ENCODE peak calls at places on chromosomes 6 and 20, in ten cellular contexts. M is activated B cell treated with CpG ODN at 0.5 μM for 24 hours, O is spleen, E is chondrocyte, A is choroid plexus epithelial cell, N is neural crest cell, T is astrocyte, F is GM13976, R is GM12865, I is RWPE1. W is an unnamed sample.

GRCh38 chr6:20877008-20877937 is 343.0 kb downstream of the CDKAL1 start:
- DNase-seq in M (no peak), O (no peak), E (no peak), A (peak), N (no peak), T (peak), F (peak), R (peak), I (peak), W (no peak)

GRCh38 chr6:3337521-3338350 is 79.0 kb downstream of the PSMG4 start:
- DNase-seq in M (no peak), O (no peak), E (no peak), A (peak), N (no peak), T (peak), F (peak), R (peak), I (no peak), W (no peak)

GRCh38 chr6:141830530-141830929 is 302.2 kb upstream of the GJE1 start:
- DNase-seq in M (no peak), O (no peak), E (no peak), A (no peak), N (no peak), T (no peak), F (no peak), R (no peak), I (no peak), W (no peak)

GRCh38 chr6:68975064-68975463 is 340.0 kb downstream of the ADGRB3 start:
- DNase-seq in M (no peak), O (no peak), E (no peak), A (peak), N (peak), T (peak), F (no peak), R (no peak), I (no peak), W (no peak)

GRCh38 chr6:158554611-158555361 is 5.1 kb upstream of the TMEM181 start:
- DNase-seq in M (no peak), O (no peak), E (no peak), A (no peak), N (no peak), T (no peak), F (no peak), R (no peak), I (no peak), W (no peak)

GRCh38 chr20:47676219-47676721 is 109.0 kb downstream of the SULF2 start:
- DNase-seq in M (no peak), O (peak), E (no peak), A (no peak), N (no peak), T (no peak), F (peak), R (no peak), I (no peak), W (no peak)

GRCh38 chr6:33160728-33161323 is 31.4 kb downstream of the COL11A2 start:
- DNase-seq in M (no peak), O (no peak), E (no peak), A (peak), N (no peak), T (peak), F (peak), R (no peak), I (peak), W (no peak)

GRCh38 chr6:44702292-44702691 is 314.8 kb downstream of the CDC5L start:
- DNase-seq in M (no peak), O (no peak), E (no peak), A (no peak), N (no peak), T (peak), F (no peak), R (no peak), I (no peak), W (no peak)

GRCh38 chr20:49823152-49823847 is 10.7 kb downstream of the SLC9A8 start:
- DNase-seq in M (no peak), O (no peak), E (no peak), A (no peak), N (no peak), T (no peak), F (no peak), R (peak), I (no peak), W (no peak)

GRCh38 chr6:155341130-155341828 is 27.0 kb upstream of the TFB1M start:
- DNase-seq in M (no peak), O (no peak), E (no peak), A (peak), N (no peak), T (peak), F (peak), R (peak), I (no peak), W (no peak)

GRCh38 chr20:10651227-10651990 is 22.4 kb downstream of the JAG1 start:
- DNase-seq in M (no peak), O (no peak), E (no peak), A (peak), N (no peak), T (peak), F (no peak), R (no peak), I (no peak), W (no peak)

GRCh38 chr6:40780626-40781025 is 193.5 kb upstream of the LRFN2 start:
- DNase-seq in M (no peak), O (no peak), E (no peak), A (no peak), N (no peak), T (no peak), F (no peak), R (no peak), I (no peak), W (no peak)

GRCh38 chr20:46275091-46275490 is 33.2 kb downstream of the CDH22 start:
- DNase-seq in M (no peak), O (no peak), E (no peak), A (no peak), N (no peak), T (no peak), F (no peak), R (no peak), I (no peak), W (no peak)

GRCh38 chr6:44662461-44663121 is 275.1 kb downstream of the CDC5L start:
- DNase-seq in M (no peak), O (no peak), E (no peak), A (peak), N (no peak), T (peak), F (no peak), R (peak), I (no peak), W (no peak)

GRCh38 chr6:159929819-159930218 is 39.0 kb downstream of the MAS1 start:
- DNase-seq in M (no peak), O (no peak), E (no peak), A (peak), N (no peak), T (no peak), F (peak), R (peak), I (no peak), W (no peak)

GRCh38 chr20:50359607-50360217 is 150.5 kb upstream of the PTPN1 start:
- DNase-seq in M (no peak), O (peak), E (peak), A (no peak), N (no peak), T (no peak), F (no peak), R (no peak), I (no peak), W (no peak)

GRCh38 chr20:41098703-41099250 is 38.6 kb upstream of the PLCG1 start:
- DNase-seq in M (no peak), O (no peak), E (no peak), A (peak), N (no peak), T (no peak), F (no peak), R (no peak), I (no peak), W (no peak)

GRCh38 chr20:16922834-16923233 is 174.7 kb downstream of the OTOR start:
- DNase-seq in M (no peak), O (no peak), E (no peak), A (peak), N (no peak), T (peak), F (no peak), R (no peak), I (peak), W (no peak)

GRCh38 chr6:11763460-11764249 is 14.9 kb downstream of the ADTRP start:
- DNase-seq in M (no peak), O (no peak), E (no peak), A (peak), N (no peak), T (no peak), F (no peak), R (no peak), I (no peak), W (no peak)

GRCh38 chr6:49801525-49801924 is 14.4 kb upstream of the PGK2 start:
- DNase-seq in M (no peak), O (no peak), E (no peak), A (no peak), N (no peak), T (no peak), F (no peak), R (no peak), I (no peak), W (no peak)

GRCh38 chr6:154276810-154277577 is 79.6 kb downstream of the IPCEF1 start:
- DNase-seq in M (no peak), O (no peak), E (no peak), A (peak), N (no peak), T (peak), F (peak), R (peak), I (peak), W (no peak)

GRCh38 chr6:34115396-34116314 is 30.2 kb downstream of the GRM4 start:
- DNase-seq in M (no peak), O (no peak), E (no peak), A (peak), N (peak), T (no peak), F (peak), R (peak), I (peak), W (peak)

GRCh38 chr20:58645277-58645968 is 5.7 kb upstream of the STX16 start:
- DNase-seq in M (no peak), O (no peak), E (no peak), A (peak), N (no peak), T (peak), F (no peak), R (no peak), I (peak), W (peak)

GRCh38 chr20:24160563-24161355 is 172.2 kb upstream of the GGTLC1 start:
- DNase-seq in M (no peak), O (no peak), E (no peak), A (peak), N (peak), T (peak), F (no peak), R (peak), I (peak), W (no peak)

GRCh38 chr6:39426057-39426592 is 103.6 kb upstream of the KCNK16 start:
- DNase-seq in M (no peak), O (no peak), E (no peak), A (peak), N (no peak), T (peak), F (no peak), R (no peak), I (peak), W (no peak)

DNA sequence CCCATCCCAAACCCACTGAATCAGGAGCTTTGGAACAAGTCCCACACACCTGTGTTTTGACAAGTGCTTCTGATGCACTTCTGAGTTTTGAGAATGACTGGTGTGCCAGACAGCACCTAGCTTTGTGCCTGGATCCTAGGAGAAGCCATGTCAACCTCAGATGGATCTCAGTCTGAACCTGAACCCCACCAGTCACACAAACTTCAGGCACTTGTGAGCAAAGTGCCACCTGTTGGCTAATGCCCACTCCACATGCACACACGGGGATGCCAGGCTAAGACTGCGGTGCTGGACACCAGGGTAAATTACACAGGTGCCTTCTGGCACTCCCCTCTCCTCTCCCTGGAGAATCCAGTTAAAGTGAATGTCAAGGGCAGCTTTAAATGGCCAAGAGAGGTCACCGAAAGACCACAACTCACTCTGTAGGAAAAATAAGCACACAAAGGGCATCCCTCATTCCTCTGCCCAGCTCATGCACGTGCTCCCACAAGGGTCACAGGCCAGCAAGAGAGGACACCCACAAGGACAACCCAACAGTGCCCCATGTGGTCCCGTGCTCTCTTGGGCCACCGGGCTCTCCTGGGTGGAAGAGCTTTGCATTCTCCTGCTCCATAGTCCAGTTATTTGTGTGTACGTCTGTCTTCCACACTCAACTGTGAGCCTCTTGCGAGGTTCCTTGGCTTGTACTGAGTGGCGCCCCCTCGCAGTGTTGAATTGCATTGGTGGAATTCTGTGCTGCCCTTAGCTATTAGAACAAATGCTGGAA is 45.6 kb downstream of the TAF8 start:
- DNase-seq in M (no peak), O (no peak), E (no peak), A (no peak), N (no peak), T (no peak), F (no peak), R (no peak), I (no peak), W (no peak)
- TF ChIP-seq CTCF in M (no peak), O (no peak), E (peak), A (peak), N (peak), T (no peak), F (no peak), R (no peak), I (no peak), W (no peak)

DNA sequence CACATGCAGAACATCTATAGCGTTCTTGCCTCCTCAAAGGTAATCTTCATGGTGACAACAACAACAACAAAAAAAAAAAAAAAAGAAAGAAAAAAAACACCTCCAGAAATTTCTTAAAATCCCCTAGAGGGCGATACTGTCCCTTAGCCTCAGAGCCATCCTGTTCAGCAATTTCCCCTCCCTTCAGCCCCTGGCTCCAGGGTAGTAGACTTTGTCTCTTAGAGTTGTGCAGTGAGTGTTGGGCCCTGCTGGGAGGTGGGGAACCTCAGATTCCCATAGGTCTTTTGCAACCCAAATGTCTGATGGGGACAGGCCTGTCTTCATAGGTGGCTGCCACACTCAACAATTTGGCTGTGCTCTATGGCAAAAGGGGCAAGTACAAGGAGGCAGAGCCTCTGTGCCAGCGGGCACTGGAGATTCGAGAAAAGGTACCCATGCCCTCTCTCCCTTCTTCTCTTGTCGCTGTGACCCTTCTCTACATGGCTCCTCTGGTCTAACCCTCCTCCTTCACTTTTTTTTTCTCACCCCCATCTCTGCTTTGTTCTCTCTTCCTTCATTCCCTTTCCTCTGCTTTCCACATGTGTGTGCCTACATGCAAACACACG is 6.0 kb upstream of the PTK7 start:
- DNase-seq in M (no peak), O (no peak), E (no peak), A (peak), N (no peak), T (peak), F (peak), R (peak), I (peak), W (no peak)
- TF ChIP-seq CTCF in M (no peak), O (peak), E (peak), A (peak), N (peak), T (peak), F (no peak), R (peak), I (peak), W (peak)

DNA sequence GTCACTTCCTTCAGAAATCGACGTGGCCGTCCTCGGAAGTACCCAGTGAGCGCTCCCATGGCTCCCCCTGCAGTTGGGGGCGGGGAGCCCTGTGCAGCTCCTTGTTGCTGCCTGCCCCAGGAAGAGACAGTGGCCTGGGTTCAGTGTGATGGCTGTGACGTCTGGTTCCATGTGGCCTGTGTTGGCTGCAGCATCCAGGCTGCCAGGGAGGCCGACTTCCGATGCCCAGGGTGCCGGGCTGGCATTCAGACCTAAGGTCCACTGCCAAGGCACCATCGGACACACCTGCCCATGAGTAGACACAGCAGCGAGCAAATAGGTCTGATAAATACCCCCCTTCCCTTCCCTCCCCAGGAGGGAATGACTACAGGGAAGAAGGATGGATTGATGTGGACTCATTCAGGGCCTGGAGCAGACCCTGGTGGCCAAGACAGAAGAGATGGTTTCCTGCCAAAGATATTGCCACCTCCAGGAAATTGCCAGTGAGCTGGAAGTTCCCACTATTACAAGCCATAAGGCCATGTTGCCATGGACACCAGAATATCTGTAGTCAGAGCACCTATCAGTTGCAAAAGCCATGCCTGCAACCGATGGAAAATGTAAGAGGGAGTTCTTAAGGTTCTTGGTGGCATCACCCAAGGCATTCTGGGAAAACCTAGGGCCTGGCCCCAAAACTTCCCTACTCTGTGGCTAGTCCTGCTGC is 4.2 kb downstream of the TCF19 start:
- DNase-seq in M (no peak), O (peak), E (no peak), A (no peak), N (no peak), T (no peak), F (no peak), R (no peak), I (no peak), W (no peak)
- TF ChIP-seq CTCF in M (no peak), O (no peak), E (no peak), A (no peak), N (no peak), T (no peak), F (no peak), R (no peak), I (no peak), W (no peak)

DNA sequence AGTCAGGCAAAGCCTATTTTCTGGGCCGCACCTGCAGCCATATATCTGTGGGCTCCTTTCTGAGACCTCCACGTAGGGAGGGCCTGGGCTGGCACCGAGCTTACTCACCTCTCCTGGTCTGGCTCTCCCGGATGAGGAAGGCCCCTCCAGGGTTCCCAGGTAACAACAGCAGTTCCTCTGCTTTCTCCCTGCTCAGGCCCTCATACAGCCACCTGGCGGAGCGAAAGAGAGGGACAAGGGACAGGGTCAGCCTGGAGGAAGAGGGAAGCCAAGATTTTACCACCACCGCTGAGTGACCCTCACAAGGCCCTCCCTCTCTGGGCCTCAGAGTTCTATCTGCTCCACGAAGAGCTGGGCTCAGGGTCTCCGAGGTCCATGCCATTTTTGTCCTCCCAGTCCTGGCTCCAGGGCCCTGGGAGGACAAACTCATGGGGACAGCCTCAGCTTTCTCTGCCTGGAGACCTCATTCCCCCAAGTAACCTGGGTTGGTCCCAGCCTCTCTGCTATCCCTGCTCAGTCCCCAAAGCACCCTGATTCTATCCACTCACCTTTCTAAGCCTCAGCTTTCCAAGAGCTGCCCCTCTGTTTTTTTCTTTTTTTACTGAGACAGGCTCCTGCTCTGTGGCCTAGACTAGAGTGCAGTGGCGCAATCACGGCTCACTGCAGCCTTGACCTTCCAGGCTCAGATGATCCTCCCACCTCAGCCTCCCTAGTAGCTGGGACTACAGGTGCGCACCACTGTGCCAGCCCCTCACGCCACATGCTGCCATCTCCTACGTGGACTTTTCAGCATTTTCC is 13.3 kb downstream of the SLA2 start:
- DNase-seq in M (no peak), O (no peak), E (no peak), A (no peak), N (no peak), T (no peak), F (no peak), R (no peak), I (no peak), W (no peak)
- TF ChIP-seq CTCF in M (no peak), O (no peak), E (no peak), A (no peak), N (no peak), T (no peak), F (no peak), R (no peak), I (no peak), W (no peak)

GRCh38 chr20:21291026-21291425 is 12.1 kb upstream of the XRN2 start:
- DNase-seq in M (no peak), O (no peak), E (no peak), A (no peak), N (no peak), T (peak), F (no peak), R (no peak), I (no peak), W (no peak)

GRCh38 chr20:21289651-21290050 is 13.5 kb upstream of the XRN2 start:
- DNase-seq in M (no peak), O (no peak), E (no peak), A (no peak), N (no peak), T (no peak), F (no peak), R (no peak), I (no peak), W (no peak)

GRCh38 chr20:21288587-21289370 is 14.4 kb upstream of the XRN2 start:
- DNase-seq in M (no peak), O (no peak), E (no peak), A (no peak), N (no peak), T (no peak), F (no peak), R (no peak), I (no peak), W (no peak)

DNA sequence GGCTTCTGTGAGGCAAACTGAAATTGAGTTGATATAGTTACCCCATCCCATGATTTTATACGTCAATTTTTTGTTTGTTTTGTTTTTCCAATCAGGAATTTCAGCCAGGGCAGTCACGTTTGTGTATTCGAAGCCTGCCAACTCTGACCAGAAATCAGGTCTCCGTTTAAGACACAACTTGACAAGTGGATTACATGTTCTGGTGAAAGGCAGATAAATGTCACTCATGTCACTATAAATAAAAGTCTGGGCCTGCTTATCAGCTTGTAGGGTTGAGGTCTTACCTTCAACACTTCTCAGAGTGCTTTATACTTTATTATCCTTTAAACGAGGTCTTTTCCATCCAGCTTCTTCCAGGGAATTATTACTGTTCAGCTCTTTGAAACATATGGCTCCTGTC is 8.4 kb upstream of the XRN2 start:
- DNase-seq in M (no peak), O (no peak), E (no peak), A (no peak), N (no peak), T (no peak), F (no peak), R (no peak), I (no peak), W (no peak)
- TF ChIP-seq CTCF in M (no peak), O (no peak), E (no peak), A (no peak), N (no peak), T (no peak), F (no peak), R (no peak), I (no peak), W (no peak)